ENCODE peak calls at places on chromosome 21, in seven cellular contexts. U, S, L, J, M, W and Y are unnamed samples. For H3K4me1, the result is how much of the 10 kb centered on the place peaks cover.

GRCh38 chr21:38494688-38495087 is 3.6 kb downstream of the ERG start:
- DNase-seq in M (peak), L (no peak), J (no peak), W (no peak), S (no peak), U (no peak), Y (peak)

GRCh38 chr21:16870116-16870515 is 642.7 kb upstream of the CXADR start:
- DNase-seq in J (no peak), U (no peak), M (no peak), S (no peak), L (no peak), W (no peak), Y (peak)

GRCh38 chr21:18951291-18952038 is 547.9 kb upstream of the TMPRSS15 start:
- DNase-seq in U (no peak), J (no peak), W (no peak), S (peak), L (no peak), M (no peak), Y (no peak)

GRCh38 chr21:28516996-28517592 is 475.6 kb downstream of the LTN1 start:
- DNase-seq in W (peak), U (peak), J (peak), S (peak), M (peak), L (no peak), Y (no peak)

GRCh38 chr21:38241029-38241740 is 15.6 kb upstream of the KCNJ15 start:
- DNase-seq in J (peak), W (no peak), L (peak), M (peak), U (peak), S (no peak), Y (no peak)

GRCh38 chr21:46661211-46661625 is 25.7 kb downstream of the PRMT2 start:
- DNase-seq in J (peak), S (peak), W (no peak), L (no peak), U (peak), M (peak), Y (peak)

GRCh38 chr21:18716578-18717138 is 313.1 kb upstream of the TMPRSS15 start:
- DNase-seq in J (no peak), W (no peak), M (no peak), U (no peak), S (no peak), L (no peak), Y (no peak)

GRCh38 chr21:28857720-28858119 is 135.0 kb downstream of the LTN1 start:
- DNase-seq in J (no peak), U (no peak), L (no peak), S (no peak), M (no peak), W (no peak), Y (no peak)

GRCh38 chr21:30354308-30355005 is 6.1 kb upstream of the KRTAP23-1 start:
- DNase-seq in M (no peak), W (no peak), L (no peak), J (no peak), S (no peak), U (no peak), Y (no peak)

GRCh38 chr21:20790113-20790512 is 208.1 kb upstream of the NCAM2 start:
- DNase-seq in U (no peak), L (no peak), M (no peak), W (no peak), S (no peak), J (no peak), Y (no peak)

GRCh38 chr21:36260030-36260787 is 59.8 kb upstream of the MORC3 start:
- DNase-seq in U (no peak), M (no peak), S (peak), W (no peak), L (no peak), J (no peak), Y (peak)

GRCh38 chr21:38596264-38597042 is 98.2 kb upstream of the ERG start:
- DNase-seq in J (no peak), L (no peak), S (no peak), M (no peak), W (no peak), U (no peak), Y (no peak)

GRCh38 chr21:34132905-34133304 is 59.5 kb downstream of the MRPS6 start:
- DNase-seq in U (no peak), W (no peak), S (no peak), M (no peak), L (no peak), J (no peak), Y (no peak)

GRCh38 chr21:38422067-38422466 is 76.2 kb downstream of the ERG start:
- DNase-seq in W (no peak), S (no peak), J (no peak), L (no peak), U (no peak), M (no peak), Y (no peak)

GRCh38 chr21:24220466-24220865 is 1386.8 kb downstream of the MRPL39 start:
- DNase-seq in W (no peak), U (no peak), M (no peak), L (no peak), J (no peak), S (no peak), Y (no peak)

GRCh38 chr21:40074710-40075109 is 207.5 kb downstream of the PCP4 start:
- DNase-seq in M (no peak), U (no peak), L (no peak), W (no peak), S (no peak), J (no peak), Y (no peak)

GRCh38 chr21:35664683-35665082 is 395.6 kb downstream of the SETD4 start:
- DNase-seq in L (no peak), U (no peak), W (no peak), S (no peak), J (no peak), M (no peak), Y (no peak)

GRCh38 chr21:24200052-24200451 is 1407.2 kb downstream of the MRPL39 start:
- DNase-seq in J (no peak), S (no peak), U (no peak), L (no peak), M (no peak), W (no peak), Y (no peak)

GRCh38 chr21:8993284-8993942 is 1528.0 kb upstream of the TPTE start:
- DNase-seq in U (no peak), L (no peak), J (no peak), M (no peak), W (no peak), S (no peak), Y (no peak)

GRCh38 chr21:37551406-37552355 is 185.1 kb downstream of the DYRK1A start:
- DNase-seq in W (no peak), U (no peak), M (peak), L (no peak), J (no peak), S (peak), Y (peak)

GRCh38 chr21:30072496-30072895 is 94.1 kb downstream of the CLDN17 start:
- DNase-seq in U (no peak), L (no peak), S (peak), M (peak), W (no peak), J (no peak), Y (peak)

GRCh38 chr21:38921511-38922215 is 115.9 kb downstream of the ETS2 start:
- DNase-seq in S (peak), M (no peak), U (no peak), W (peak), L (no peak), J (no peak), Y (no peak)

GRCh38 chr21:35266546-35266945 is 217.4 kb upstream of the RUNX1 start:
- DNase-seq in S (no peak), U (no peak), J (no peak), M (no peak), L (no peak), W (no peak), Y (no peak)

GRCh38 chr21:15062566-15062965 is 2.2 kb downstream of the NRIP1 start:
- DNase-seq in L (no peak), W (no peak), M (no peak), S (no peak), U (no peak), J (no peak), Y (peak)

GRCh38 chr21:36694593-36695282 is 4.2 kb upstream of the SIM2 start:
- DNase-seq in M (no peak), U (no peak), S (no peak), J (no peak), W (no peak), L (no peak), Y (no peak)

GRCh38 chr21:34889537-34890257 is 159.4 kb downstream of the RUNX1 start:
- DNase-seq in U (peak), M (peak), S (peak), J (peak), L (no peak), W (peak), Y (peak)

GRCh38 chr21:31668651-31669491 is 9.4 kb downstream of the SOD1 start:
- DNase-seq in W (no peak), J (no peak), U (no peak), M (no peak), S (no peak), L (no peak), Y (no peak)

GRCh38 chr21:31665397-31665796 is 5.9 kb downstream of the SOD1 start:
- DNase-seq in U (no peak), M (no peak), L (no peak), J (no peak), W (no peak), S (no peak), Y (no peak)

GRCh38 chr21:31666445-31667010 is 7.0 kb downstream of the SOD1 start:
- DNase-seq in J (no peak), M (no peak), S (no peak), W (no peak), U (no peak), L (no peak), Y (no peak)

GRCh38 chr21:31667141-31667540 is 7.6 kb downstream of the SOD1 start:
- DNase-seq in M (no peak), L (no peak), U (no peak), S (no peak), J (no peak), W (no peak), Y (no peak)

GRCh38 chr21:31667639-31668038 is 8.1 kb downstream of the SOD1 start:
- DNase-seq in M (no peak), L (no peak), J (no peak), W (no peak), U (no peak), S (no peak), Y (no peak)
- H3K4me1 ChIP-seq in M (under half), L (under half), J (under half), W (under half), U (under half), S (under half), Y (half or more)

DNA sequence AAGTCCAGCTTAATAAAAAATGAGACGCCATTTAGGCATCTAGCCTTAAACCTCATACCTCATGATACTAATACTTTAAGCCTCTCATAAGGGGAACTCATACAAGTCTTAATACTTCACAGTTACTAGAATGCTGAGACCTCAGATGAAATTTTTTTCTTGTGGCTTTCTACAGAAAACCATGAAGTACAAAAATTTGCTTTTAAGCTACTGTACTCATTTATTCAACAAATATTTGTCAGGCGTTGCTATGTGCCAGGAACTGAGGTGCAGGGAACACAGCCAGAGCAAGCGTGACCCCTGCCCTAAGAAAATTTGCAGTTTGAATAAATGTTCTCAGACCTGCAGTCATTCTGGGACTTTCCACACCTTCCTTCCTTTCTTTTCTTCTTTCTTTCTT is 150.6 kb downstream of the MRPL39 start:
- DNase-seq in L (no peak), W (no peak), U (no peak), S (no peak), M (no peak), J (no peak), Y (no peak)
- H3K4me1 ChIP-seq in L (under half), W (under half), U (under half), S (under half), M (under half), J (under half), Y (under half)

DNA sequence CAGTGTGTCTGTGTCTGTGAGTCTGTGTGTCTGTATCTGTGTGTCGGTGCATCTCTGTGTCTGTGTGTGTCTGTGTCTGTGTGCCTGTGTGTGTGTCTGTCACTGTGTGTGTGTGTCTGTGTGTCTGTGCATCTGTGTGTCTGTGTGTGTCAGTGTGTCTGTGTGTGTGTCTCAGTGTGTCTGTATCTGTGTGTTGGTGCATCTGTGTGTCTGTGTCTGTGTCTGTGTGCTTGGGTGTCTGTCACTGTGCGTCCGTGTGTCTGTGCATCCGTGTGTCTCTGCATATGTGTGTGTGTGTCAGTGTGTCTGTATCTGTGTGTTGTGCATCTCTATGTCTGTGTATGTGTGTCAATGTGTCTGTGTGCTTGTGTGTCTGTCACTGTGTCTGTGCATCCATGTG is 44.7 kb upstream of the POFUT2 start:
- DNase-seq in M (no peak), S (no peak), L (no peak), U (no peak), J (no peak), W (no peak), Y (no peak)
- H3K4me1 ChIP-seq in M (under half), S (under half), L (under half), U (under half), J (under half), W (under half), Y (under half)

GRCh38 chr21:41955516-41955915 is 1.7 kb upstream of the C2CD2 start:
- DNase-seq in M (no peak), L (no peak), S (no peak), J (no peak), W (peak), U (no peak), Y (no peak)
- H3K4me1 ChIP-seq in M (under half), L (half or more), S (under half), J (under half), W (under half), U (under half), Y (under half)

GRCh38 chr21:43767980-43768867 is 7.9 kb downstream of the CSTB start:
- DNase-seq in W (peak), M (no peak), U (no peak), S (peak), J (no peak), L (no peak), Y (peak)
- H3K4me1 ChIP-seq in W (under half), M (under half), U (under half), S (under half), J (under half), L (under half), Y (under half)

DNA sequence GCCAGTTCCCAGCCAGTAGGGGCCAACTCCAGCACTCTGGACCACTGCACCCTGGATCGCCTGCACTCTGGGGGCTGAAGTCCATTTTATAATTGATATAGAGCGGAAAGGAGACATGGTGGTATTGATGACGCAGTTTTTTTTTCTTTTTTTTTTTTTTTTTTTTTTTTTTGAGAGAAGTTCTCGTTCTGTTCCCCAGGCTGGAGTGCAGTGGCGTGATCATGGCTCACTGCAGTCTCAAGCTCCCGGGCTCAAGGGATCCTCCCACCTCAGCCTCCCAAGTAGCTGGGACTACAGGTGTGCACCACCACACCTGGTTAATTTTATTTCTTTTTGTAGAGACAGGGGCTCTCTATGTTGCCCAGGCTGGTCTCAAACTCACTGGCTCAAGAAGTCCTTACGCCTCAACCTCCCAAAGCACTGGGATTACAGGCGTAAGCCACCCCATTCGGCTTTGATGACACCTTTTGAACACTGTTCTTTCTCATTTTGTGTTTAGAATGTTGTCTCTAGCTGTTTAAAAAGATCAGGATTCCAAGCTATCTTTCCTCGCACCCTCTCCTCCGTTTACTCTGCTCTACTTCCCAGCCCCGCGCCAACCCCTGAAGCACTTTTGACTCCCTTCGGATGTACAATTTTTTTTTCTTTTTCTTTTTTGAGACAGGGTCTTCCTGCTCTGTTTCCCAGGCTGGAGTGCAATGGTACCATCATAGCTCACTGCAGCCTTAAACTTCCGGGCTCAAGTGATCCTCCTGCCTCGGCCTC is 960 bp downstream of the MX2 start:
- DNase-seq in U (no peak), J (no peak), W (peak), M (peak), L (no peak), S (no peak), Y (no peak)
- H3K4me1 ChIP-seq in U (under half), J (under half), W (under half), M (under half), L (under half), S (under half), Y (under half)

GRCh38 chr21:33063907-33064622 is 5.9 kb upstream of the OLIG1 start:
- DNase-seq in W (no peak), L (no peak), S (no peak), U (no peak), M (no peak), J (no peak), Y (no peak)
- H3K4me1 ChIP-seq in W (under half), L (under half), S (under half), U (under half), M (under half), J (under half), Y (under half)